ENCODE peak calls at places on chromosomes 7 and 10, in five cellular contexts. B is left ventricle myocardium inferior; C is HCEC 1CT; J is stimulated activated CD8-positive, alpha-beta memory T cell treated with anti-CD3 and anti-CD28 coated beads, Interleukin-2, amount 100 ng/mL, for 1 hour; U is EL. S is an unnamed sample.

GRCh38 chr7:18320971-18321567 is 174.5 kb upstream of the HDAC9 start:
- DNase-seq in U (peak; percentile 49), J (no peak), C (peak; percentile 45), B (no peak), S (no peak)

GRCh38 chr10:121781101-121781500 is 146.7 kb downstream of the ATE1 start:
- DNase-seq in B (no peak), J (no peak), C (no peak), U (no peak), S (no peak)

GRCh38 chr10:8054498-8055407 is at the start of gene GATA3:
- DNase-seq in J (no peak), C (no peak), U (peak; percentile 53), B (peak; percentile 62), S (peak; percentile 79)

GRCh38 chr10:99370993-99371392 is 41.8 kb downstream of the CNNM1 start:
- DNase-seq in B (no peak), C (peak; percentile 54), U (peak; percentile 60), J (no peak), S (no peak)

GRCh38 chr7:15464762-15465144 is 97.1 kb downstream of the AGMO start:
- DNase-seq in U (no peak), C (no peak), B (no peak), J (no peak), S (no peak)

GRCh38 chr10:110709964-110710587 is 65.9 kb downstream of the RBM20 start:
- DNase-seq in J (no peak), C (no peak), U (no peak), B (no peak), S (no peak)

GRCh38 chr10:10359263-10359662 is 658.4 kb upstream of the CELF2 start:
- DNase-seq in J (no peak), C (no peak), B (no peak), U (no peak), S (no peak)

GRCh38 chr10:101892782-101893391 is 49.3 kb upstream of the KCNIP2 start:
- DNase-seq in U (peak; percentile 31), J (no peak), C (peak; percentile 19), B (no peak), S (no peak)

GRCh38 chr10:70963271-70963670 is 74.9 kb upstream of the PCBD1 start:
- DNase-seq in C (no peak), B (no peak), J (no peak), U (no peak), S (no peak)

GRCh38 chr10:33291053-33291592 is 43.3 kb downstream of the NRP1 start:
- DNase-seq in J (no peak), C (peak; percentile 76), U (peak; percentile 93), B (no peak), S (no peak)

GRCh38 chr7:25495342-25495855 is 267.1 kb upstream of the NPVF start:
- DNase-seq in B (peak; percentile 17), J (no peak), U (no peak), C (no peak), S (no peak)

GRCh38 chr7:40899651-40900507 is 765.1 kb downstream of the SUGCT start:
- DNase-seq in J (no peak), B (no peak), C (no peak), U (peak; percentile 25), S (no peak)

GRCh38 chr10:7046615-7047014 is 364.2 kb downstream of the SFMBT2 start:
- DNase-seq in J (no peak), U (no peak), B (no peak), C (no peak), S (no peak)

GRCh38 chr10:5292196-5292735 is 72.5 kb upstream of the UCN3 start:
- DNase-seq in B (no peak), J (no peak), U (no peak), C (no peak), S (no peak)

GRCh38 chr7:6175642-6176041 is 96.8 kb downstream of the CYTH3 start:
- DNase-seq in C (peak; percentile 80), J (no peak), B (no peak), U (peak; percentile 46), S (no peak)

GRCh38 chr7:135853499-135853898 is 104.9 kb upstream of the FAM180A start:
- DNase-seq in U (peak; percentile 22), C (no peak), B (no peak), J (no peak), S (no peak)

GRCh38 chr10:36602374-36602773 is 523.0 kb upstream of the ANKRD30A start:
- DNase-seq in C (peak; percentile 81), B (no peak), J (no peak), U (peak; percentile 25), S (no peak)

GRCh38 chr7:82559203-82559805 is 115.7 kb upstream of the CACNA2D1 start:
- DNase-seq in J (no peak), U (no peak), B (no peak), C (no peak), S (peak; percentile 37)

GRCh38 chr7:119572132-119572531 is 700.8 kb upstream of the KCND2 start:
- DNase-seq in C (no peak), B (no peak), U (no peak), J (no peak), S (no peak)

GRCh38 chr10:77702166-77702565 is 64.6 kb upstream of the KCNMA1 start:
- DNase-seq in B (no peak), J (no peak), C (peak; percentile 87), U (peak; percentile 82), S (no peak)

GRCh38 chr10:125018576-125019143 is 76.7 kb downstream of the ZRANB1 start:
- DNase-seq in J (no peak), B (peak; percentile 15), C (no peak), U (no peak), S (no peak)

GRCh38 chr7:131170440-131171105 is 157.1 kb upstream of the MKLN1 start:
- DNase-seq in U (peak; percentile 59), J (no peak), C (no peak), B (no peak), S (no peak)

GRCh38 chr7:18706648-18707047 is 211.1 kb downstream of the HDAC9 start:
- DNase-seq in J (no peak), U (no peak), C (no peak), B (no peak), S (no peak)

GRCh38 chr7:103658055-103659010 is 212.3 kb upstream of the SLC26A5 start:
- DNase-seq in C (no peak), B (no peak), U (peak; percentile 64), J (no peak), S (no peak)